ENCODE peak calls at places on chromosomes 12 and 14, in ten cellular contexts. R is ovary; Q is neural progenitor cell; E is CD8-positive, alpha-beta T cell; C is lung; Z is Peyer's patch; A is tibial artery; S is mammary epithelial cell; I is ascending aorta; U is fibroblast of lung. H is an unnamed sample. For H3K4me1, the result is how much of the 10 kb centered on the place peaks cover.

GRCh38 chr14:22168092-22168955 is 420.7 kb downstream of the DAD1 start:
- DNase-seq in S (no peak), I (no peak), Z (no peak), U (peak), Q (no peak), R (no peak), A (no peak), C (no peak), E (no peak), H (no peak)

GRCh38 chr12:27015730-27016076 is 1.5 kb upstream of the TM7SF3 start:
- DNase-seq in Z (no peak), R (no peak), C (no peak), E (no peak), U (peak), A (no peak), S (peak), I (no peak), Q (no peak), H (no peak)

GRCh38 chr14:48384786-48385185 is 709.4 kb upstream of the MDGA2 start:
- DNase-seq in A (no peak), Z (no peak), Q (no peak), R (no peak), S (no peak), U (no peak), E (no peak), I (no peak), C (no peak), H (no peak)

GRCh38 chr14:104141621-104142091 is 3.3 kb downstream of the KIF26A start:
- DNase-seq in Q (no peak), I (no peak), C (no peak), E (no peak), Z (peak), A (no peak), U (no peak), S (no peak), R (no peak), H (peak)

GRCh38 chr14:80323266-80323665 is 112.0 kb upstream of the DIO2 start:
- DNase-seq in C (no peak), Z (no peak), U (no peak), I (no peak), A (no peak), E (no peak), R (no peak), Q (no peak), S (no peak), H (no peak)

GRCh38 chr12:288687-289086 is 26.1 kb upstream of the SLC6A13 start:
- DNase-seq in E (no peak), Z (no peak), U (peak), I (no peak), R (no peak), A (no peak), C (no peak), S (peak), Q (no peak), H (no peak)

GRCh38 chr12:105369014-105369413 is 38.5 kb downstream of the C12orf75 start:
- DNase-seq in Q (no peak), A (no peak), Z (no peak), S (peak), C (no peak), R (no peak), I (no peak), U (peak), E (no peak), H (no peak)

GRCh38 chr14:79663453-79663852 is 547.9 kb downstream of the DIO2 start:
- DNase-seq in A (no peak), Q (no peak), U (no peak), S (no peak), I (no peak), R (no peak), E (no peak), C (no peak), Z (no peak), H (no peak)

GRCh38 chr12:78559441-78559840 is 305.1 kb upstream of the SYT1 start:
- DNase-seq in Z (no peak), S (no peak), C (no peak), R (no peak), U (no peak), I (no peak), E (no peak), A (no peak), Q (no peak), H (no peak)

GRCh38 chr12:88419794-88420193 is 160.5 kb downstream of the KITLG start:
- DNase-seq in Q (no peak), C (no peak), Z (no peak), A (no peak), I (no peak), R (no peak), S (no peak), U (no peak), E (no peak), H (no peak)

GRCh38 chr12:68287106-68287505 is 33.7 kb upstream of the IL22 start:
- DNase-seq in U (no peak), R (no peak), Q (no peak), E (no peak), Z (no peak), S (no peak), C (no peak), I (no peak), A (no peak), H (no peak)

GRCh38 chr14:77565289-77566081 is 51.0 kb downstream of the SPTLC2 start:
- DNase-seq in Z (no peak), C (no peak), Q (no peak), S (peak), I (no peak), E (no peak), U (peak), A (no peak), R (no peak), H (no peak)

GRCh38 chr12:26176725-26177124 is 18.6 kb upstream of the SSPN start:
- DNase-seq in Z (no peak), Q (no peak), U (no peak), E (no peak), R (no peak), I (no peak), S (no peak), C (no peak), A (no peak), H (no peak)

GRCh38 chr14:78310263-78310662 is 140.1 kb downstream of the NRXN3 start:
- DNase-seq in S (no peak), I (no peak), Q (no peak), E (no peak), R (no peak), A (no peak), U (no peak), C (no peak), Z (no peak), H (no peak)

GRCh38 chr12:10381912-10382628 is 7.8 kb downstream of the KLRK1 start:
- DNase-seq in S (no peak), E (peak), A (no peak), R (no peak), I (no peak), U (no peak), Q (no peak), C (no peak), Z (no peak), H (peak)

GRCh38 chr14:53174918-53175317 is 21.8 kb upstream of the DDHD1 start:
- DNase-seq in C (no peak), Z (no peak), R (no peak), Q (peak), I (no peak), E (no peak), U (no peak), A (no peak), S (no peak), H (no peak)

GRCh38 chr12:27463826-27464554 is 17.5 kb downstream of the SMCO2 start:
- DNase-seq in A (no peak), E (no peak), S (no peak), R (peak), C (peak), U (peak), Q (no peak), I (no peak), Z (no peak), H (peak)

GRCh38 chr12:111238075-111238734 is 130.7 kb downstream of the PHETA1 start:
- DNase-seq in U (no peak), A (no peak), I (no peak), S (no peak), R (no peak), C (no peak), Z (no peak), E (no peak), Q (no peak), H (no peak)

GRCh38 chr14:94157195-94157594 is 16.9 kb upstream of the PPP4R4 start:
- DNase-seq in R (no peak), I (no peak), U (no peak), A (no peak), Z (no peak), C (no peak), E (no peak), S (no peak), Q (no peak), H (no peak)

GRCh38 chr14:100881211-100882025 is 22.1 kb downstream of the RTL1 start:
- DNase-seq in R (no peak), Z (no peak), C (no peak), S (no peak), Q (no peak), U (no peak), E (no peak), I (no peak), A (no peak), H (peak)

GRCh38 chr12:129660961-129661360 is 242.9 kb downstream of the TMEM132D start:
- DNase-seq in S (no peak), C (no peak), E (no peak), R (no peak), A (no peak), Z (no peak), I (no peak), U (no peak), Q (no peak), H (no peak)

GRCh38 chr14:106841701-106842100 is 1315.3 kb downstream of the TMEM121 start:
- DNase-seq in R (no peak), I (no peak), S (peak), U (no peak), E (no peak), Z (no peak), Q (no peak), C (peak), A (no peak), H (no peak)

GRCh38 chr14:99759546-99759925 is 33.7 kb upstream of the EML1 start:
- DNase-seq in Q (no peak), A (no peak), C (no peak), U (no peak), I (no peak), E (no peak), R (no peak), Z (peak), S (no peak), H (peak)

GRCh38 chr14:82951171-82951570 is 1417.5 kb upstream of the SEL1L start:
- DNase-seq in S (no peak), A (no peak), E (no peak), C (no peak), Q (no peak), I (no peak), R (no peak), U (no peak), Z (no peak), H (no peak)

GRCh38 chr14:89004195-89004594 is 179.7 kb downstream of the TTC8 start:
- DNase-seq in R (no peak), A (no peak), S (no peak), Q (no peak), E (no peak), I (no peak), C (no peak), Z (no peak), U (peak), H (no peak)

GRCh38 chr12:52627395-52628110 is 9.2 kb upstream of the KRT73 start:
- DNase-seq in S (no peak), U (no peak), C (no peak), E (peak), Z (peak), Q (no peak), A (no peak), R (no peak), I (no peak), H (no peak)

GRCh38 chr12:55847603-55848329 is 5.0 kb upstream of the MMP19 start:
- DNase-seq in R (peak), U (peak), A (peak), E (no peak), Q (no peak), C (peak), I (peak), Z (peak), S (peak), H (peak)

GRCh38 chr12:4119157-4119761 is 154.3 kb upstream of the CCND2 start:
- DNase-seq in C (peak), Q (no peak), E (no peak), S (no peak), Z (no peak), I (no peak), A (no peak), R (no peak), U (no peak), H (peak)

GRCh38 chr12:64404470-64405446 is 566 bp downstream of the XPOT start:
- DNase-seq in S (peak), U (peak), E (peak), I (no peak), Q (no peak), Z (no peak), R (peak), C (peak), A (peak), H (peak)

GRCh38 chr14:76918176-76918750 is 92.1 kb downstream of the LRRC74A start:
- DNase-seq in I (no peak), Z (no peak), U (peak), S (no peak), Q (no peak), R (peak), A (peak), C (peak), E (no peak), H (peak)

GRCh38 chr14:22505751-22506710 is 83.0 kb downstream of the DAD1 start:
- DNase-seq in A (no peak), Z (no peak), C (no peak), I (no peak), E (no peak), U (no peak), Q (no peak), S (no peak), R (no peak), H (no peak)

GRCh38 chr12:62934799-62935674 is at the start of gene PPM1H:
- DNase-seq in U (peak), S (peak), Q (peak), A (peak), C (peak), E (peak), Z (peak), R (peak), I (no peak), H (peak)

GRCh38 chr14:88421286-88421685 is 35.8 kb downstream of the SPATA7 start:
- DNase-seq in Q (no peak), I (no peak), S (no peak), Z (no peak), E (no peak), R (no peak), A (no peak), C (no peak), U (peak), H (no peak)

GRCh38 chr14:80356413-80356812 is 145.1 kb upstream of the DIO2 start:
- DNase-seq in A (no peak), E (no peak), I (no peak), S (no peak), C (no peak), U (peak), R (no peak), Q (peak), Z (no peak), H (no peak)

GRCh38 chr12:121274036-121274763 is 22.3 kb downstream of the CAMKK2 start:
- DNase-seq in R (no peak), I (no peak), A (no peak), U (no peak), S (no peak), Q (no peak), E (no peak), Z (no peak), C (no peak), H (peak)

GRCh38 chr14:37991027-37991426 is 216.7 kb upstream of the SSTR1 start:
- DNase-seq in U (no peak), Z (no peak), S (no peak), E (no peak), C (no peak), I (no peak), A (no peak), R (no peak), Q (no peak), H (no peak)

GRCh38 chr14:37988472-37988871 is 219.2 kb upstream of the SSTR1 start:
- DNase-seq in Z (no peak), I (no peak), E (no peak), A (no peak), C (no peak), S (no peak), U (no peak), R (no peak), Q (no peak), H (no peak)

GRCh38 chr14:37985826-37986470 is 221.8 kb upstream of the SSTR1 start:
- DNase-seq in Z (no peak), R (no peak), S (no peak), Q (peak), C (no peak), A (no peak), I (no peak), U (peak), E (peak), H (no peak)
- TF ChIP-seq CTCF in Z (peak), R (no peak), S (peak), Q (peak), C (peak), A (peak), I (peak), U (peak), E (peak), H (peak)

GRCh38 chr12:6667559-6668210 is 4.8 kb upstream of the ING4 start:
- DNase-seq in S (no peak), Z (no peak), I (no peak), R (no peak), Q (no peak), C (no peak), U (no peak), A (no peak), E (no peak), H (no peak)
- H3K4me1 ChIP-seq in S (under half), Z (under half), I (under half), R (under half), Q (under half), C (under half), U (under half), A (under half), E (under half), H (under half)

GRCh38 chr12:19186722-19187661 is 57.5 kb downstream of the PLEKHA5 start:
- DNase-seq in Z (no peak), A (no peak), U (peak), Q (peak), C (no peak), E (no peak), I (no peak), R (no peak), S (peak), H (no peak)

GRCh38 chr12:19179986-19180385 is 50.5 kb downstream of the PLEKHA5 start:
- DNase-seq in Z (no peak), U (no peak), S (no peak), Q (no peak), C (no peak), I (no peak), A (no peak), E (no peak), R (no peak), H (no peak)

GRCh38 chr12:19185262-19185929 is 55.9 kb downstream of the PLEKHA5 start:
- DNase-seq in Q (no peak), R (no peak), E (no peak), Z (no peak), U (no peak), S (no peak), C (no peak), I (no peak), A (no peak), H (no peak)

GRCh38 chr12:19181666-19182426 is 52.3 kb downstream of the PLEKHA5 start:
- DNase-seq in R (no peak), E (no peak), I (no peak), U (peak), C (no peak), Q (no peak), Z (no peak), S (no peak), A (no peak), H (no peak)

DNA sequence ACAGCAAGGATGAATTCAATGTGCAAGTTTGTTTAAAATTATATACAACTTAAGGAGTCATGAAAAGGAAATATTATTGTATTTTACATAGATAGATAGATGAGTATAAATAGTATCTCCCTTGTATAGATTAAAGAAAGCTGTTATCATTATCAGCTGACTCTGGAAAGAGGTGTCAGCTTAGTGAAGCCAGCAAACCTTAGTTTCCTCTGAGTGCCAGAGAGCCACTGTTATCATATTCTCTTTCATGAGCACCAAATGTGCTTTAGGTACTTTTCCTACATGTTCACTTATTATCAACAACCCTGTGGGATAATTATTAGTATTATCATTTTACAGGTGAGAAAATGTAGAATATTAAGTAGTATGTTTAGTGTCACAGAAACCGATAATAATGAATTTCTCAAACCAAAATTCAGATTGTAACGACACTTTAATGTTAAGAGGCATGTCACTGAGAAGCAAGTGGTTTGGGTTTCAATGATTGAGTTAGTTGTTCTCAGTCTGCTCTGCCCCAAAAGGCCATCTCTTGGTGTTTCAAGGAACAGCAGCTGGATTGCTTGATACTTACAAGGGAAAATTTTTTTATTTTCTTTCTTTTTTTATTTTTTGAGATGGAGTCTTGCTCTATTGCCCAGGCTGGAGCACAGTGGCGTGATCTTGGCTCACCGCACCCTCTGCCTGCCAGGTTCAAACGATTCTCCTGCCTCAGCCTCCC is 53.7 kb downstream of the PLEKHA5 start:
- DNase-seq in U (peak), Q (peak), C (no peak), R (no peak), E (no peak), I (no peak), Z (no peak), A (no peak), S (no peak), H (no peak)
- H3K27ac ChIP-seq in U (no peak), Q (no peak), C (peak), R (no peak), E (no peak), I (no peak), Z (no peak), A (no peak), S (no peak), H (no peak)

GRCh38 chr12:66555113-66555512 is 123.8 kb downstream of the GRIP1 start:
- DNase-seq in U (no peak), Q (no peak), S (peak), A (no peak), I (no peak), Z (no peak), R (no peak), E (no peak), C (no peak), H (no peak)
- TF ChIP-seq CTCF in U (no peak), Q (no peak), S (peak), A (no peak), I (no peak), Z (no peak), R (no peak), E (no peak), C (no peak), H (no peak)

GRCh38 chr12:57477710-57478681 is 1.7 kb downstream of the ARHGAP9 start:
- DNase-seq in C (no peak), Z (no peak), Q (no peak), U (no peak), I (no peak), S (no peak), R (no peak), A (no peak), E (peak), H (no peak)

GRCh38 chr12:57476162-57476992 is 3.3 kb downstream of the ARHGAP9 start:
- DNase-seq in A (no peak), R (no peak), Z (peak), I (no peak), S (no peak), C (no peak), U (no peak), E (peak), Q (no peak), H (peak)

GRCh38 chr12:57476993-57477709 is 2.5 kb downstream of the ARHGAP9 start:
- DNase-seq in A (no peak), E (no peak), R (no peak), Q (no peak), C (no peak), U (no peak), I (no peak), Z (peak), S (no peak), H (no peak)

GRCh38 chr12:57479376-57480115 is at the start of gene ARHGAP9:
- DNase-seq in I (no peak), U (no peak), E (peak), Q (no peak), A (no peak), S (no peak), Z (no peak), R (no peak), C (no peak), H (no peak)

DNA sequence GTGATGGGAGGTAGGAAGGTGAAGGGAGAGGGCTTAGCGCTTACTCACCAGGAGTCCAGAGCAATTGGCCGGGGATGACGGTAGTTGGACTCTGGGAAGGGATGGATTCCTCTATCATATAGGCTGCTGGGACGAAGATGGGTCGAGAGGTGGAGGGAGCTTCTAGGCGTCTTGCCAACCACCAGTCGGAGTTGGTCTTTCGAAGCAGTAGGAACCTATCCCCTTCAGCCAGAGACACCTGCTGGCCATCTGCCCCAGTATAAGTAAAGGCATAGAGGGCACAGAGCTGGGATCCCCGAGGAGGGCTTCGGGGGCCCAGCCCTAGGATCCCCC is 657 bp downstream of the ARHGAP9 start:
- DNase-seq in Q (no peak), E (no peak), I (no peak), A (no peak), C (no peak), R (no peak), Z (no peak), U (no peak), S (no peak), H (no peak)
- H3K4me1 ChIP-seq in Q (under half), E (half or more), I (under half), A (under half), C (under half), R (under half), Z (under half), U (under half), S (under half), H (under half)

GRCh38 chr14:95274283-95274682 is 45.4 kb downstream of the CLMN start:
- DNase-seq in S (no peak), I (no peak), E (no peak), Z (peak), C (no peak), A (no peak), Q (no peak), U (no peak), R (no peak), H (no peak)
- H3K27ac ChIP-seq in S (no peak), I (no peak), E (no peak), Z (peak), C (no peak), A (no peak), Q (no peak), U (no peak), R (no peak), H (no peak)

H was measured in kidney.